ENCODE peak calls at places on chromosomes 7 and 10, in six cellular contexts. D is kidney epithelial cell, W is A549, P is fibroblast of the aortic adventitia, Z is mesendoderm, H is cardiac muscle cell. I is an unnamed sample.

GRCh38 chr7:134605978-134606923 is 40.4 kb upstream of the BPGM start:
- DNase-seq in D (no peak), W (peak; percentile 81), P (peak; percentile 88), Z (peak; percentile 46), H (peak; percentile 82), I (peak; percentile 91)

GRCh38 chr10:17472481-17473227 is 18.3 kb upstream of the ST8SIA6 start:
- DNase-seq in D (no peak), W (no peak), P (no peak), Z (peak; percentile 77), H (no peak), I (no peak)

GRCh38 chr7:105648561-105649401 is 67.5 kb upstream of the EFCAB10 start:
- DNase-seq in D (no peak), W (peak; percentile 78), P (no peak), Z (peak; percentile 46), H (no peak), I (peak; percentile 14)

GRCh38 chr10:56605043-56605442 is 244.0 kb upstream of the ZWINT start:
- DNase-seq in D (no peak), W (peak; percentile 4), P (no peak), Z (peak; percentile 37), H (peak; percentile 34), I (no peak)

GRCh38 chr10:89838002-89838615 is 136.7 kb downstream of the KIF20B start:
- DNase-seq in D (no peak), W (no peak), P (no peak), Z (no peak), H (no peak), I (no peak)

GRCh38 chr7:4665661-4666060 is 16.4 kb upstream of the FOXK1 start:
- DNase-seq in D (no peak), W (peak; percentile 81), P (peak; percentile 98), Z (no peak), H (no peak), I (peak; percentile 92)

GRCh38 chr7:109549461-109549860 is 979.8 kb downstream of the DNAJB9 start:
- DNase-seq in D (no peak), W (no peak), P (no peak), Z (no peak), H (no peak), I (no peak)

GRCh38 chr7:138961159-138961558 is 20.0 kb downstream of the KIAA1549 start:
- DNase-seq in D (no peak), W (peak; percentile 18), P (peak; percentile 11), Z (no peak), H (no peak), I (no peak)

GRCh38 chr7:4235596-4235995 is 446.5 kb upstream of the FOXK1 start:
- DNase-seq in D (no peak), W (no peak), P (no peak), Z (no peak), H (no peak), I (no peak)

GRCh38 chr10:122503004-122503403 is 41.7 kb downstream of the HTRA1 start:
- DNase-seq in D (no peak), W (no peak), P (no peak), Z (no peak), H (no peak), I (no peak)

GRCh38 chr10:28410420-28411135 is 107.7 kb upstream of the MPP7 start:
- DNase-seq in D (no peak), W (peak; percentile 65), P (no peak), Z (peak; percentile 42), H (no peak), I (no peak)

GRCh38 chr7:92723205-92723604 is 113.2 kb downstream of the CDK6 start:
- DNase-seq in D (no peak), W (no peak), P (peak; percentile 67), Z (peak; percentile 33), H (no peak), I (peak; percentile 62)

GRCh38 chr7:99372275-99373085 is 2.0 kb upstream of the ARPC1B start:
- DNase-seq in D (peak; percentile 79), W (no peak), P (no peak), Z (no peak), H (peak; percentile 87), I (peak; percentile 45)

DNA sequence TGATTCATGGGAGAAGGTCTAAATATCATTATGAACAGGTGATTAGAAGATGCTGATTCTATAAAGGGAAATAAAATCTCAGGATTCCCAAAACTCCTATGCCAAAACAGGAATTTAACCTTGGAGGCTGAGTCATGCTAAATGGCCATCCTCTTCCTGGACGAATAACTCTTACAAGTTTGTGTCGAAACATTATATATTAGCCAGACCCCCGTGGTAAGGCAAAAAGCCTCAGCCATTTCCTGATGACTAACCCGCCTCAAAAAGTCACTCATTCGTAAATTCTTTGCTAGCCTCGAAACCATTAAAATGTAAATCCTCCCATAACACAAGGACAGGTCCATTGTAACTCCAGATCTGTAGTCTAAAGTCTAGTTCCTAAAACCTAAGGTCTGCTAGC is 32.0 kb downstream of the CUL2 start:
- DNase-seq in D (peak; percentile 91), W (peak; percentile 57), P (peak; percentile 93), Z (no peak), H (no peak), I (peak; percentile 79)
- H3K4me3 ChIP-seq in D (no peak overlapping the region), W (no peak overlapping the region), P (peak overlapping the region; percentile 23), Z (no peak overlapping the region), H (no peak overlapping the region), I (no peak overlapping the region)

GRCh38 chr10:119166564-119166963 is 1.1 kb upstream of the SFXN4 start:
- DNase-seq in D (no peak), W (no peak), P (no peak), Z (no peak), H (no peak), I (no peak)
- H3K4me3 ChIP-seq in D (no peak overlapping the region), W (no peak overlapping the region), P (no peak overlapping the region), Z (no peak overlapping the region), H (no peak overlapping the region), I (no peak overlapping the region)

DNA sequence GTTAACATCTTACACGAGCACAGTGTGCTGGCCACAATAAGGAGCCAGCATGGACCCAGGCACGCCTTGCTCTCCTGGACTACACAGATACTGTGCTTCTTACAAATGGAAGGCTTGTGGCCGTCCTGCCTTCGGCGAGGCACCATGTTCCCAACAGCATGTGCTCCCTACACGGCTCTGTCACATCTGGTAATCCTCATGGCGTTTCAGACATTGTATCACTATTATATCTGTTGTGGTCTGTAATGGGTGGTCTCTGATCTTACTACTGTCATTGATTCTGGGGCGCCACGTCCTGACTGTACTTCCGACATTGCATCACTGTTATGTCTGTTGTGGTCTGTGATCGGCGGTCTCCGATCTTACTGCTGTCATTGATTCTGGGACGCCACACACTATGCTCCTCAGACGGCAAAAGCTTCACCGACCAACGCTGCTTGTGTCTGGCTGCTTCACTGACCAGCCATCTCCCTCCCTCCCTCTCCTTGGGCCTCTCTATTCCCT is 195.4 kb downstream of the MAD1L1 start:
- DNase-seq in D (no peak), W (no peak), P (no peak), Z (no peak), H (no peak), I (no peak)
- H3K4me3 ChIP-seq in D (no peak overlapping the region), W (no peak overlapping the region), P (peak overlapping the region; percentile 57), Z (no peak overlapping the region), H (no peak overlapping the region), I (peak overlapping the region; percentile 76)

DNA sequence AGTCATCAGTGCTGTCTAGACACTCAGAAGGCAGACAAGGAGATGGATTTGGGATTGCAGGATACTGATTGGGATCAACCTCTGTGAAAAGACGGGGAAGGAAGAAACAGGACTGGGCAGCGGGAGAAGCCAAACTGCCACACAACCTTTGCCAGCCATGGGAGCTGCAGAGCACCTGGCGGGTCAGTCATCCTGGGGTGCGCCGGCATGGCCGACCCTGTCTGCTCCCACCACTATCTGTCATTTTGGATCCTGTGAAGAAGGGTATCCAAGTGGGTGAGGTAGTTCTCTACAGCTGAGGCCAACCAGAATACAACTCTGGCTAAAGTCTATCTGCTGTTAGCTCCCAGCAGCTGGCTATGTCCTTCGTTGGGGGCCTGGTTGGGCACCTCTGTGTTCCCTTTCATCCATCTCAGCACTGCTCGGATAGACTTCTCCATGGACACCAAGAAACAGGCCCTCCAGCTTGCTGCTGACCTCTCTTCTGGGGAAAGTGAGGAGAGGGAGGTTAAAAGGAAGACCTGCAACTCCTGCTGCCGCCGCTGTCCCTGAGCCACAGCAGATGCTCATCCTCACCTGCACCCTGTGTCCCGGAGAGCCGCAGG is 11.7 kb upstream of the RBM17 start:
- DNase-seq in D (no peak), W (no peak), P (no peak), Z (no peak), H (no peak), I (no peak)
- H3K4me3 ChIP-seq in D (no peak overlapping the region), W (no peak overlapping the region), P (no peak overlapping the region), Z (no peak overlapping the region), H (no peak overlapping the region), I (no peak overlapping the region)

GRCh38 chr10:6333086-6333485 is 130.4 kb downstream of the PFKFB3 start:
- DNase-seq in D (no peak), W (no peak), P (no peak), Z (no peak), H (no peak), I (no peak)

GRCh38 chr10:6322805-6323204 is 120.1 kb downstream of the PFKFB3 start:
- DNase-seq in D (no peak), W (no peak), P (no peak), Z (no peak), H (no peak), I (no peak)

GRCh38 chr10:6333973-6334372 is 131.2 kb downstream of the PFKFB3 start:
- DNase-seq in D (no peak), W (no peak), P (no peak), Z (no peak), H (no peak), I (no peak)

GRCh38 chr10:6328708-6329423 is 126.1 kb downstream of the PFKFB3 start:
- DNase-seq in D (no peak), W (no peak), P (no peak), Z (no peak), H (no peak), I (no peak)

DNA sequence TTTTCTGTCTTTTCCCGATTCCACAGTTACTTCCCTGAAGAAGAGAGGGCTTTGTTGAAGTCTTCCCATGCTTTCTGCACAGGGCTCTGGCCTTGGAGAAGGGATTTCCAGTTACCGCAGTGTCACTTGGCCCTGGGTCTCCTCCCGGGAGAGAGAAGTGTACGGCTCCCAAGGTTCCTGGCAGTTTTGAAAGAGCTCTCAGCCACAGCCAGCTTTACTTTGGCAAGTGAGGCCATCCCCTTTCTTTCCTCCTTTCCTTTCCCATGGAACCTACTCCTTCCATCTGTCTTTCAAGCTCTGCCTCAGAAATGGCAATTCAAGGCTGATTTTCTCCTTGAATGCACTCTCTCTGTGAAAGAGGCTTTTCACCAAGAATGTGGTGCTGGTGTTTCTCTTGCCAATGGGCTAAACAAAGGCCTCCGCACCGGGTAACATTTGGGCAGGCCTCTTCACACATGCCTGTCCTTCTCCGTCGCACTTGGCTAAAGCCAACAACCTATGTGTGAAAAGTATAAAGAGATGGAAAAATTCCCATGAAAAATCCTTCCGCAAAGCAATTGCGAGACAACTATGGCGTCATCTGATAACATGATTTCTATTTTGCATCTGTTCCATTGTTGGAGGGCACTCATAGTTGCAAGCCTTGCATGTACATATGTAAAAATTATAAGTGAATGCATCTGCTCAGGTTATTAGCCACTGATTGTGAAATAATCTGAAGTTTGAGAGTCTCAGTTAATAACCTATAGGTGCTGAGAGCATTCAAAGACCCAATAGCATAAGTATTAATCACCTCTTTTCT is 125.4 kb downstream of the PFKFB3 start:
- DNase-seq in D (no peak), W (no peak), P (no peak), Z (no peak), H (no peak), I (no peak)
- H3K4me3 ChIP-seq in D (no peak overlapping the region), W (no peak overlapping the region), P (no peak overlapping the region), Z (no peak overlapping the region), H (no peak overlapping the region), I (no peak overlapping the region)

I was measured in adipocyte.